ENCODE peak calls at places on chromosome 14, in five cellular contexts. B is HFF-Myc, F is GM06990, L is OCI-LY7, Q is uterus. V is an unnamed sample.

GRCh38 chr14:85856430-85856829 is 326.5 kb downstream of the FLRT2 start:
- DNase-seq in B (no peak), F (no peak), L (no peak), Q (no peak), V (no peak)

GRCh38 chr14:66649515-66649914 is 141.6 kb downstream of the GPHN start:
- DNase-seq in B (no peak), F (peak), L (no peak), Q (no peak), V (no peak)

GRCh38 chr14:99571303-99571986 is 32.6 kb downstream of the CCDC85C start:
- DNase-seq in B (no peak), F (no peak), L (no peak), Q (peak), V (no peak)

GRCh38 chr14:67240168-67240932 is 885 bp upstream of the PALS1 start:
- DNase-seq in B (no peak), F (no peak), L (peak), Q (peak), V (peak)

GRCh38 chr14:30355431-30355913 is 203.5 kb upstream of the G2E3 start:
- DNase-seq in B (no peak), F (peak), L (no peak), Q (no peak), V (no peak)

GRCh38 chr14:79011920-79012204 is 841.7 kb downstream of the NRXN3 start:
- DNase-seq in B (no peak), F (no peak), L (no peak), Q (no peak), V (no peak)

GRCh38 chr14:90641111-90642010 is 174.9 kb downstream of the TTC7B start:
- DNase-seq in B (no peak), F (no peak), L (no peak), Q (no peak), V (peak)

GRCh38 chr14:52922656-52923055 is 28.2 kb downstream of the FERMT2 start:
- DNase-seq in B (no peak), F (no peak), L (no peak), Q (no peak), V (peak)

GRCh38 chr14:37598085-37598972 is 2.9 kb downstream of the TTC6 start:
- DNase-seq in B (no peak), F (no peak), L (no peak), Q (no peak), V (no peak)

GRCh38 chr14:53306926-53307325 is 153.8 kb upstream of the DDHD1 start:
- DNase-seq in B (no peak), F (no peak), L (no peak), Q (peak), V (peak)

GRCh38 chr14:90039253-90040010 is 22.4 kb upstream of the KCNK13 start:
- DNase-seq in B (no peak), F (no peak), L (no peak), Q (no peak), V (no peak)

GRCh38 chr14:39739796-39740195 is 307.6 kb upstream of the FBXO33 start:
- DNase-seq in B (no peak), F (no peak), L (no peak), Q (no peak), V (no peak)

GRCh38 chr14:94716976-94717375 is 52.9 kb downstream of the GSC start:
- DNase-seq in B (no peak), F (no peak), L (no peak), Q (no peak), V (no peak)

GRCh38 chr14:104745431-104745830 is 7.5 kb upstream of the SIVA1 start:
- DNase-seq in B (no peak), F (no peak), L (no peak), Q (no peak), V (no peak)

GRCh38 chr14:93834739-93835383 is 46.6 kb upstream of the PRIMA1 start:
- DNase-seq in B (no peak), F (no peak), L (no peak), Q (no peak), V (no peak)

GRCh38 chr14:67710209-67710608 is 8.5 kb downstream of the RDH12 start:
- DNase-seq in B (no peak), F (no peak), L (peak), Q (no peak), V (no peak)

GRCh38 chr14:99322731-99323599 is 51.0 kb upstream of the BCL11B start:
- DNase-seq in B (no peak), F (no peak), L (no peak), Q (no peak), V (no peak)

GRCh38 chr14:35248476-35248788 is 43.8 kb upstream of the PSMA6 start:
- DNase-seq in B (no peak), F (no peak), L (no peak), Q (no peak), V (no peak)

GRCh38 chr14:95507174-95507573 is 9.3 kb downstream of the SYNE3 start:
- DNase-seq in B (peak), F (no peak), L (no peak), Q (peak), V (peak)

GRCh38 chr14:36271939-36272907 is 48.2 kb downstream of the MBIP start:
- DNase-seq in B (no peak), F (peak), L (no peak), Q (no peak), V (peak)

DNA sequence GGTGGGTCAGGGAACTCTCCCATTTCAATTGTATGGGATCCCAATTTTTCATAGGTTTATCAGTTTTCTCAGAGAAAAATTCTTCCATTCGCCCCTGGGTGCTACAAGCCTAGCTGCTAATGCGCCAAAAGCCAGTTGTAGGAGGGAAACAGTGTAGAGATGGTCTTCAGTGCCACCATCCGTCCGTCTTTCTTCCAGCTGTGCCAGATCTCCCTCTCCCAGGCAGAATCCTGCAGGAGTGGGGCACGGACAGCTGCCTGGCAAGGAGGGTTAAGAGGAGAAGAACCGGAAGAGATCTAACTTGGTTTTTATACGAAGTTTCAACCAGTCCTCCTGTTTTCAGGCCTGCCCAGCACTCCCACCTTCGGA is 38.9 kb upstream of the FUT8 start:
- DNase-seq in B (no peak), F (no peak), L (no peak), Q (no peak), V (no peak)
- TF ChIP-seq CTCF in B (no peak), F (no peak), L (no peak), Q (no peak), V (no peak)

GRCh38 chr14:26598672-26599131 is 869 bp upstream of the NOVA1 start:
- DNase-seq in B (no peak), F (no peak), L (no peak), Q (no peak), V (no peak)
- H3K4me3 ChIP-seq in B (peak), F (no peak), L (no peak), Q (peak), V (peak)

GRCh38 chr14:103385153-103385993 is at the start of gene MARK3:
- DNase-seq in B (peak), F (peak), L (peak), Q (peak), V (peak)
- TF ChIP-seq CTCF in B (no peak), F (peak), L (peak), Q (peak), V (peak)

GRCh38 chr14:61190341-61190740 is 90.8 kb downstream of the TMEM30B start:
- DNase-seq in B (no peak), F (no peak), L (no peak), Q (no peak), V (no peak)

GRCh38 chr14:61186793-61187641 is 94.1 kb downstream of the TMEM30B start:
- DNase-seq in B (no peak), F (no peak), L (no peak), Q (peak), V (peak)

GRCh38 chr14:61188196-61188595 is 92.9 kb downstream of the TMEM30B start:
- DNase-seq in B (no peak), F (peak), L (no peak), Q (peak), V (no peak)

GRCh38 chr14:61187642-61187905 is 93.6 kb downstream of the TMEM30B start:
- DNase-seq in B (no peak), F (no peak), L (no peak), Q (no peak), V (no peak)

GRCh38 chr14:61188936-61189808 is 92.0 kb downstream of the TMEM30B start:
- DNase-seq in B (no peak), F (peak), L (no peak), Q (peak), V (peak)
- H3K4me3 ChIP-seq in B (no peak), F (peak), L (no peak), Q (peak), V (peak)

GRCh38 chr14:50039734-50040400 is 76.5 kb downstream of the VCPKMT start:
- DNase-seq in B (no peak), F (no peak), L (no peak), Q (no peak), V (peak)

GRCh38 chr14:50039120-50039517 is 77.3 kb downstream of the VCPKMT start:
- DNase-seq in B (no peak), F (no peak), L (no peak), Q (no peak), V (no peak)

GRCh38 chr14:50037240-50037639 is 79.1 kb downstream of the VCPKMT start:
- DNase-seq in B (no peak), F (no peak), L (no peak), Q (no peak), V (no peak)

GRCh38 chr14:50037837-50038236 is 78.5 kb downstream of the VCPKMT start:
- DNase-seq in B (no peak), F (peak), L (no peak), Q (peak), V (no peak)

DNA sequence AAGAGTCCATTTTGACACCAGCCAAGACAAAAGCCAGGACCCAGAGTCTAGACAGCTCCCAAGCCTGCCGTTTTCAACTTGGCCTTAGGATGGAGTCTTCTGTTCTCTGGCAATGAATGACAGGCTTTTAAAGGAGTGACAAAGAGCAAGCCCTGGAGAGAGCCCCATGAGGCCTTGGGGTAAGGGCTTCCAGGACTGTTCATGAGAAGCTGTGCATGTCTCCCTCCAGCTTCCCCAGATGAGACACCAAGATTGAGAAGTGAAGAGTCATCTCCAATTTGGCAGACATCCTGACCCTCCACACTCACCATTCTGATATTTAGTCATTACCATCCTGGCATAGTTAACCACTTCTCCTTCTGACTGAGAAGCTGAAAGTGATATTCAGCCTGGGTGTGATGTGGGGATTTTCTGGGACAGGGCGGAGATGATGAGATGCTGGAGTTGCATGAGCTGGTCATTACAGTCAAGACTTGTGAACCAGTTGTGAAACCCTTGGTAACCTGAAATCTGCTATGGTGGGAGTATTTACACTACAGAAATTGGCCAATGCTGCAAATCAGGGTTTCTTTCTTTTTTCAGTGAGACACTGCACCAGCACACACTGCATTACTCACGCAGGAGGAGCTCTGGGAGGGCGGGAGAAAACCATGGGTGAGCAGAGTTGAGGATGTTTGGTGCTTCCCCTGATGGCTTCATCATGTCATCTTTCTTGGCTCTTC is 77.8 kb downstream of the VCPKMT start:
- DNase-seq in B (peak), F (peak), L (no peak), Q (no peak), V (peak)
- TF ChIP-seq CTCF in B (no peak), F (peak), L (no peak), Q (no peak), V (no peak)

DNA sequence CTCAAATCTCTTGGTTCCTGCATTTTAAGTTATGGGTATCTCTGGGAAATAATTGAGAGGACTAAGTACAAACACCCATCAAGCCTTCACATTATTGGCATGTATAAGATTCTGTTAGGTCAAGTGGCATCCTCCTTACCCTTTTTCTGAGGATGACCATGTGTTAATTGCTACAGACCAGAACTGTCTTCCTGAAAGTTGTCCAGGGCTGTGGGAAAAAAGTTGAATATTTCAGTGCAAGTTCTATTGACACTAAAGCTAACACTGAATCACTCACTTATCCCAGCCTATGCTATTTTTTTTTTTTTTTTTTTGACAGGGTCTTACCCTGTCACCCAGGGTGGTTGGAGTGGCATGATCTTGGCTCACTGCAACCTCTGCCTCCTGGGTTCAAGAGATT is 130.1 kb upstream of the HIF1A start:
- DNase-seq in B (no peak), F (no peak), L (no peak), Q (no peak), V (no peak)
- H3K4me3 ChIP-seq in B (no peak), F (no peak), L (no peak), Q (no peak), V (no peak)

GRCh38 chr14:64986578-64987571 is at the start of gene FNTB:
- DNase-seq in B (peak), F (peak), L (peak), Q (peak), V (peak)
- TF ChIP-seq CTCF in B (peak), F (peak), L (peak), Q (peak), V (peak)

V was measured in astrocyte of the spinal cord.